ENCODE peak calls at places on chromosomes 4 and X, in four cellular contexts. One of them, this sample, is unnamed.

GRCh38 chr4:141306331-141306730 is 85.6 kb downstream of the ZNF330 start:
- DNase-seq in SK-N-SH: no peak
- DNase-seq in psoas muscle: no peak
- DNase-seq in fibroblast of pulmonary artery: no peak
- DNase-seq in this sample: no peak

GRCh38 chr4:1773754-1774153 is 19.3 kb upstream of the FGFR3 start:
- DNase-seq in SK-N-SH: no peak
- DNase-seq in psoas muscle: no peak
- DNase-seq in fibroblast of pulmonary artery: no peak
- DNase-seq in this sample: no peak

GRCh38 chr4:140049024-140049923 is 104.7 kb downstream of the MAML3 start:
- DNase-seq in SK-N-SH: peak; percentile 62
- DNase-seq in psoas muscle: peak; percentile 21
- DNase-seq in fibroblast of pulmonary artery: peak; percentile 82
- DNase-seq in this sample: peak; percentile 69

GRCh38 chrX:110421499-110422455 is 63.1 kb downstream of the RTL9 start:
- DNase-seq in SK-N-SH: no peak
- DNase-seq in psoas muscle: no peak
- DNase-seq in fibroblast of pulmonary artery: no peak
- DNase-seq in this sample: no peak

GRCh38 chrX:103329991-103330390 is at the start of gene TCEAL7:
- DNase-seq in SK-N-SH: peak; percentile 81
- DNase-seq in psoas muscle: no peak
- DNase-seq in fibroblast of pulmonary artery: peak; percentile 48
- DNase-seq in this sample: peak; percentile 48

GRCh38 chr4:102497986-102498385 is 3.2 kb upstream of the NFKB1 start:
- DNase-seq in SK-N-SH: no peak
- DNase-seq in psoas muscle: no peak
- DNase-seq in fibroblast of pulmonary artery: no peak
- DNase-seq in this sample: no peak

GRCh38 chr4:83128235-83128929 is 13.9 kb upstream of the PLAC8 start:
- DNase-seq in SK-N-SH: no peak
- DNase-seq in psoas muscle: no peak
- DNase-seq in fibroblast of pulmonary artery: peak; percentile 89
- DNase-seq in this sample: peak; percentile 96

GRCh38 chr4:185904381-185904780 is 92.4 kb upstream of the SORBS2 start:
- DNase-seq in SK-N-SH: no peak
- DNase-seq in psoas muscle: no peak
- DNase-seq in fibroblast of pulmonary artery: no peak
- DNase-seq in this sample: no peak

GRCh38 chr4:5734841-5735240 is 23.8 kb downstream of the EVC start:
- DNase-seq in SK-N-SH: no peak
- DNase-seq in psoas muscle: no peak
- DNase-seq in fibroblast of pulmonary artery: no peak
- DNase-seq in this sample: no peak

GRCh38 chrX:136880003-136880451 is 498 bp downstream of the RBMX start:
- DNase-seq in SK-N-SH: peak; percentile 18
- DNase-seq in psoas muscle: peak; percentile 30
- DNase-seq in fibroblast of pulmonary artery: peak; percentile 11
- DNase-seq in this sample: peak; percentile 26

GRCh38 chrX:114584434-114584943 is 603 bp downstream of the HTR2C start:
- DNase-seq in SK-N-SH: peak; percentile 61
- DNase-seq in psoas muscle: no peak
- DNase-seq in fibroblast of pulmonary artery: no peak
- DNase-seq in this sample: no peak

GRCh38 chr4:173752610-173753009 is 222.6 kb upstream of the HAND2 start:
- DNase-seq in SK-N-SH: no peak
- DNase-seq in psoas muscle: no peak
- DNase-seq in fibroblast of pulmonary artery: peak; percentile 26
- DNase-seq in this sample: peak; percentile 9

GRCh38 chrX:68684291-68684918 is 36.9 kb downstream of the STARD8 start:
- DNase-seq in SK-N-SH: no peak
- DNase-seq in psoas muscle: peak; percentile 49
- DNase-seq in fibroblast of pulmonary artery: peak; percentile 48
- DNase-seq in this sample: peak; percentile 10

GRCh38 chrX:35664838-35665237 is 133.3 kb upstream of the MAGEB16 start:
- DNase-seq in SK-N-SH: no peak
- DNase-seq in psoas muscle: no peak
- DNase-seq in fibroblast of pulmonary artery: no peak
- DNase-seq in this sample: no peak

GRCh38 chr4:77701111-77701510 is 95.5 kb downstream of the CXCL13 start:
- DNase-seq in SK-N-SH: no peak
- DNase-seq in psoas muscle: no peak
- DNase-seq in fibroblast of pulmonary artery: no peak
- DNase-seq in this sample: no peak

GRCh38 chr4:73281396-73281795 is 22.8 kb upstream of the ANKRD17 start:
- DNase-seq in SK-N-SH: no peak
- DNase-seq in psoas muscle: no peak
- DNase-seq in fibroblast of pulmonary artery: no peak
- DNase-seq in this sample: no peak

GRCh38 chr4:73281982-73282381 is 23.4 kb upstream of the ANKRD17 start:
- DNase-seq in SK-N-SH: no peak
- DNase-seq in psoas muscle: no peak
- DNase-seq in fibroblast of pulmonary artery: no peak
- DNase-seq in this sample: no peak

GRCh38 chr4:73275318-73275654 is 16.7 kb upstream of the ANKRD17 start:
- DNase-seq in SK-N-SH: no peak
- DNase-seq in psoas muscle: no peak
- DNase-seq in fibroblast of pulmonary artery: no peak
- DNase-seq in this sample: no peak

GRCh38 chr4:73277201-73277600 is 18.6 kb upstream of the ANKRD17 start:
- DNase-seq in SK-N-SH: no peak
- DNase-seq in psoas muscle: no peak
- DNase-seq in fibroblast of pulmonary artery: no peak
- DNase-seq in this sample: no peak
- H3K4me3 ChIP-seq in SK-N-SH: no peak overlapping the region
- H3K4me3 ChIP-seq in psoas muscle: no peak overlapping the region
- H3K4me3 ChIP-seq in fibroblast of pulmonary artery: no peak overlapping the region
- H3K4me3 ChIP-seq in this sample: no peak overlapping the region

GRCh38 chrX:100850317-100850716 is 23.8 kb downstream of the NOX1 start:
- DNase-seq in SK-N-SH: no peak
- DNase-seq in psoas muscle: no peak
- DNase-seq in fibroblast of pulmonary artery: no peak
- DNase-seq in this sample: no peak
- TF ChIP-seq CTCF in SK-N-SH: no peak
- TF ChIP-seq CTCF in psoas muscle: no peak
- TF ChIP-seq CTCF in fibroblast of pulmonary artery: no peak
- TF ChIP-seq CTCF in this sample: no peak

GRCh38 chr4:80070880-80071620 is 2.0 kb downstream of the ANTXR2 start:
- DNase-seq in SK-N-SH: no peak
- DNase-seq in psoas muscle: no peak
- DNase-seq in fibroblast of pulmonary artery: no peak
- DNase-seq in this sample: peak; percentile 36
- H3K4me3 ChIP-seq in SK-N-SH: peak overlapping the region; percentile 96
- H3K4me3 ChIP-seq in psoas muscle: peak overlapping the region; percentile 90
- H3K4me3 ChIP-seq in fibroblast of pulmonary artery: peak overlapping the region; percentile 90
- H3K4me3 ChIP-seq in this sample: peak overlapping the region; percentile 95

GRCh38 chr4:184471872-184472539 is 2.3 kb downstream of the IRF2 start:
- DNase-seq in SK-N-SH: peak; percentile 60
- DNase-seq in psoas muscle: no peak
- DNase-seq in fibroblast of pulmonary artery: peak; percentile 20
- DNase-seq in this sample: peak; percentile 33
- TF ChIP-seq CTCF in SK-N-SH: no peak
- TF ChIP-seq CTCF in psoas muscle: no peak
- TF ChIP-seq CTCF in fibroblast of pulmonary artery: no peak
- TF ChIP-seq CTCF in this sample: peak; percentile 24

GRCh38 chrX:115892787-115893671 is 277.5 kb upstream of the AGTR2 start:
- DNase-seq in SK-N-SH: peak; percentile 70
- DNase-seq in psoas muscle: peak; percentile 40
- DNase-seq in fibroblast of pulmonary artery: peak; percentile 21
- DNase-seq in this sample: peak; percentile 21
- H3K4me3 ChIP-seq in SK-N-SH: peak overlapping the region; percentile 51
- H3K4me3 ChIP-seq in psoas muscle: peak overlapping the region; percentile 64
- H3K4me3 ChIP-seq in fibroblast of pulmonary artery: no peak overlapping the region
- H3K4me3 ChIP-seq in this sample: no peak overlapping the region

DNA sequence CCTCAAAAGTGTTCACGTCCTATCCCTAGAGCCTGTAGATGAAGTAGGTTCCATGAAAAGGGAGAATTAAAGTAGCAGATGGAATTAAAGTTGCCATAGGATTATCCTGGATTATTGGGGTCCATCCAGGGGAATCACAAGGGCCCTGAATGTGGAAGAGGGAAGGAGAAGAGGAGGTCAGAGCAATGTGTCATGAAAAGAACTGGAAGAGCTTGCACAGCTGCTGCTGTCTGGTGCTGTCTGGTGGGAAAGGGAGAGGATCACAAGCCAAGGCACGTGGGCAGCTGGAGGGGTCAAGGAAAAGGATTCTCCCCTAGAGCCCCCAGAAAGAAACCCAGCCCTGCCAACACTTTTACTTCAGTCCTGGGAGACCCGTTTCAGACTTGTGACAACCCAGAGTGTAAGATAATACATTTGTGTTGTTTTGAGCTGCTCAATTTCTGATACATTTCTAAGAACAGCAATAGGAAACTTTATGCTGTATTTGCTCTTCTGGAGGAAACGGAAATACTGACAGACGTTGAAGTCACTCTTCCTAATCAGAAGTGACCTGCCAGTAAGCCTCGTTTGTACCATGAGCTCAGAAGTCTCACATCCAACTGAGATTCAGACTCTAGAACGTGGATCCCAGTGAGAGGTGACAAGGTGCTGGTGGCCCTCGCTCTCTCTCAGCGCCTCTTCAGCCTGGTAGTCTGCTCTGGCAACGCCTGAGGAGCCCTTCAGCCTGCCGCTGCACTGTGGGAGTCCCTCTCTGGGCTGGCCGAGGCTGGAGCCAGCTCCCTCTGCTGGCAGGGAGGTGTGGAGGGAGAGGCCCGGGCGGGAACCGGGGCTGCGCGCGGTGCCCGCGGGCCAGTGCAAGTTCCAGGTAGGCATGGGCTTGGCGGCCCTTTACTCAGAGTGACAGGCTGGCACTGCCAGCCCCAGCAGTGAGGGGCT is 34.7 kb upstream of the ENPP6 start:
- DNase-seq in SK-N-SH: no peak
- DNase-seq in psoas muscle: no peak
- DNase-seq in fibroblast of pulmonary artery: no peak
- DNase-seq in this sample: no peak
- TF ChIP-seq CTCF in SK-N-SH: no peak
- TF ChIP-seq CTCF in psoas muscle: no peak
- TF ChIP-seq CTCF in fibroblast of pulmonary artery: no peak
- TF ChIP-seq CTCF in this sample: no peak

This sample was measured in choroid plexus epithelial cell.